ENCODE peak calls at places on chromosomes 1 and 21, in seven cellular contexts. S, Q, I, H, P, G and Y are unnamed samples. For H3K36me3 and H3K4me1, the result is how much of the 10 kb centered on the place peaks cover.

GRCh38 chr1:55572878-55573734 is 357.9 kb upstream of the USP24 start:
- DNase-seq in S (no peak), Q (no peak), I (no peak), H (no peak), P (no peak), G (no peak), Y (no peak)

GRCh38 chr21:46180778-46181391 is 3.4 kb downstream of the SPATC1L start:
- DNase-seq in S (no peak), Q (peak), I (no peak), H (no peak), P (no peak), G (no peak), Y (no peak)

GRCh38 chr1:4756851-4757580 is 102.6 kb downstream of the AJAP1 start:
- DNase-seq in S (no peak), Q (no peak), I (no peak), H (no peak), P (no peak), G (no peak), Y (no peak)

GRCh38 chr1:116708255-116708900 is 40.8 kb upstream of the IGSF3 start:
- DNase-seq in S (no peak), Q (peak), I (no peak), H (no peak), P (no peak), G (no peak), Y (no peak)

GRCh38 chr1:227234998-227235405 is 83.3 kb downstream of the CDC42BPA start:
- DNase-seq in S (peak), Q (no peak), I (no peak), H (no peak), P (no peak), G (peak), Y (peak)

GRCh38 chr1:225652726-225653462 is at the start of gene ENAH:
- DNase-seq in S (no peak), Q (peak), I (peak), H (peak), P (peak), G (peak), Y (peak)

GRCh38 chr1:39441797-39442196 is 49.6 kb upstream of the BMP8A start:
- DNase-seq in S (no peak), Q (no peak), I (no peak), H (no peak), P (no peak), G (no peak), Y (no peak)

GRCh38 chr1:156511656-156512055 is 11.1 kb upstream of the MEF2D start:
- DNase-seq in S (no peak), Q (no peak), I (no peak), H (no peak), P (no peak), G (no peak), Y (no peak)

GRCh38 chr1:206794294-206794908 is 22.1 kb upstream of the IL10 start:
- DNase-seq in S (no peak), Q (no peak), I (no peak), H (no peak), P (no peak), G (no peak), Y (no peak)

GRCh38 chr1:60423181-60423780 is 349.7 kb upstream of the C1orf87 start:
- DNase-seq in S (no peak), Q (no peak), I (no peak), H (no peak), P (no peak), G (no peak), Y (no peak)

GRCh38 chr1:4939266-4939665 is 284.9 kb downstream of the AJAP1 start:
- DNase-seq in S (no peak), Q (no peak), I (no peak), H (no peak), P (no peak), G (no peak), Y (no peak)

GRCh38 chr1:110123224-110123623 is 11.0 kb downstream of the UBL4B start:
- DNase-seq in S (no peak), Q (no peak), I (no peak), H (no peak), P (no peak), G (no peak), Y (no peak)

GRCh38 chr1:150567341-150567716 is 12.1 kb downstream of the MCL1 start:
- DNase-seq in S (no peak), Q (peak), I (no peak), H (no peak), P (peak), G (no peak), Y (no peak)

GRCh38 chr1:108199231-108199657 is 899 bp downstream of the SLC25A24 start:
- DNase-seq in S (no peak), Q (no peak), I (no peak), H (no peak), P (no peak), G (peak), Y (peak)

GRCh38 chr1:32272557-32273388 is 19.1 kb upstream of the HDAC1 start:
- DNase-seq in S (no peak), Q (no peak), I (no peak), H (no peak), P (peak), G (no peak), Y (no peak)

GRCh38 chr1:57489342-57490036 is 65.6 kb upstream of the DAB1 start:
- DNase-seq in S (no peak), Q (no peak), I (no peak), H (no peak), P (no peak), G (no peak), Y (no peak)

GRCh38 chr1:60376196-60376595 is 302.6 kb upstream of the C1orf87 start:
- DNase-seq in S (no peak), Q (no peak), I (no peak), H (no peak), P (no peak), G (no peak), Y (no peak)

GRCh38 chr1:162951553-162952315 is 90.8 kb upstream of the CCDC190 start:
- DNase-seq in S (no peak), Q (no peak), I (no peak), H (no peak), P (no peak), G (no peak), Y (no peak)

GRCh38 chr1:163824006-163824405 is 502.3 kb downstream of the NUF2 start:
- DNase-seq in S (no peak), Q (no peak), I (no peak), H (no peak), P (no peak), G (peak), Y (no peak)

GRCh38 chr1:51750218-51750617 is 128.3 kb downstream of the NRDC start:
- DNase-seq in S (no peak), Q (no peak), I (no peak), H (no peak), P (no peak), G (no peak), Y (no peak)

GRCh38 chr1:151547900-151548230 is 7.8 kb downstream of the TUFT1 start:
- DNase-seq in S (no peak), Q (no peak), I (no peak), H (no peak), P (no peak), G (no peak), Y (no peak)

GRCh38 chr1:168733241-168733640 is 4.2 kb upstream of the DPT start:
- DNase-seq in S (no peak), Q (no peak), I (no peak), H (no peak), P (no peak), G (no peak), Y (no peak)

GRCh38 chr1:77421504-77422233 is 139.8 kb downstream of the AK5 start:
- DNase-seq in S (no peak), Q (no peak), I (no peak), H (no peak), P (peak), G (no peak), Y (no peak)

GRCh38 chr1:62314951-62315350 is 4.3 kb downstream of the KANK4 start:
- DNase-seq in S (no peak), Q (no peak), I (no peak), H (no peak), P (no peak), G (no peak), Y (no peak)

GRCh38 chr1:164830628-164831027 is 271.6 kb downstream of the PBX1 start:
- DNase-seq in S (no peak), Q (no peak), I (no peak), H (no peak), P (no peak), G (no peak), Y (no peak)

GRCh38 chr1:162319510-162320160 is 57.0 kb downstream of the SPATA46 start:
- DNase-seq in S (no peak), Q (peak), I (no peak), H (no peak), P (no peak), G (no peak), Y (no peak)

GRCh38 chr1:157313240-157313807 is 175.1 kb upstream of the ETV3 start:
- DNase-seq in S (no peak), Q (no peak), I (no peak), H (no peak), P (no peak), G (no peak), Y (no peak)

GRCh38 chr1:169586395-169587255 is at the start of gene F5:
- DNase-seq in S (peak), Q (peak), I (peak), H (peak), P (peak), G (peak), Y (peak)

GRCh38 chr1:2946291-2946690 is 75.0 kb upstream of the ACTRT2 start:
- DNase-seq in S (no peak), Q (no peak), I (no peak), H (no peak), P (no peak), G (no peak), Y (no peak)

GRCh38 chr21:44965251-44966022 is 25.6 kb downstream of the SLX9 start:
- DNase-seq in S (no peak), Q (no peak), I (peak), H (no peak), P (peak), G (no peak), Y (no peak)

GRCh38 chr1:10341062-10341600 is 57.7 kb upstream of the PGD start:
- DNase-seq in S (no peak), Q (no peak), I (no peak), H (no peak), P (no peak), G (no peak), Y (no peak)

DNA sequence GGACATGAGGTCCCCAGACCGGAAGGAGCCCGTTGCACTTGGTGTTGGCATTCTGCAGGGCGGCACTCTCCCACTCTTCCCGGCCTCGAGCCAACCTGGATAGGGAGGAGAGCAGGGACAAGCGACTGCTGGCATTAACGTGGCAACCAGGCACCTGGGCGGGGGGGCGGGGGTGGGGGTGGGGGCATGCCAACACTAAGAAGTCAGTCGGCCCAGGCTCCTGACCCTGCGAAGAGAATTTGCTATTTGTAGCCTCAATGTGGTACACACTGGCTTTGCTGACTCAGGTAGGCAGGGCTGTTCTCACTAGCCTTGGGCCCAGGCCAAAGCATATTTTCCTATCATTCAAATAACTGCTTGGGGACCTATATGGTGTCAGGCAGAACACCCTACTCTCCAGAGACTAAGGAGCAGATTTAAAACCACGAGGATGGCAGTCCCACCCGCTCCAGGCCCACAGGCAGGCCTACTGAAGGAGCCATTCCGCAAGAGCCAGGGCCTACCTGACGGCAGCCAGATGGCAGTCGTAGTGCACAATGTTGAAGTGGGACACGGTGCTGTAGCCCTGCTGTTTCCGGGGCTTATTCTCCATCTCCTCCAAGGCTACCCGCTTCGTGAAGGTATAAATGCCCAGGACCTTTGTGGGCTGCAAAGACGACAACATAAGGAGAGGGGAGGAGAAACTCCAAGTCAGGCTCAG is 123.7 kb downstream of the UBR4 start:
- DNase-seq in S (no peak), Q (peak), I (no peak), H (peak), P (no peak), G (peak), Y (no peak)
- H3K36me3 ChIP-seq in S (under half), Q (under half), I (half or more), H (half or more), P (half or more), G (half or more), Y (under half)

GRCh38 chr1:23634518-23634839 is 57.1 kb upstream of the RPL11 start:
- DNase-seq in S (no peak), Q (no peak), I (no peak), H (no peak), P (no peak), G (no peak), Y (no peak)
- H3K4me1 ChIP-seq in S (under half), Q (under half), I (under half), H (under half), P (under half), G (under half), Y (under half)

GRCh38 chr1:6668503-6668902 is 33.1 kb downstream of the DNAJC11 start:
- DNase-seq in S (no peak), Q (no peak), I (no peak), H (no peak), P (no peak), G (no peak), Y (no peak)
- H3K36me3 ChIP-seq in S (under half), Q (under half), I (under half), H (under half), P (under half), G (under half), Y (under half)

DNA sequence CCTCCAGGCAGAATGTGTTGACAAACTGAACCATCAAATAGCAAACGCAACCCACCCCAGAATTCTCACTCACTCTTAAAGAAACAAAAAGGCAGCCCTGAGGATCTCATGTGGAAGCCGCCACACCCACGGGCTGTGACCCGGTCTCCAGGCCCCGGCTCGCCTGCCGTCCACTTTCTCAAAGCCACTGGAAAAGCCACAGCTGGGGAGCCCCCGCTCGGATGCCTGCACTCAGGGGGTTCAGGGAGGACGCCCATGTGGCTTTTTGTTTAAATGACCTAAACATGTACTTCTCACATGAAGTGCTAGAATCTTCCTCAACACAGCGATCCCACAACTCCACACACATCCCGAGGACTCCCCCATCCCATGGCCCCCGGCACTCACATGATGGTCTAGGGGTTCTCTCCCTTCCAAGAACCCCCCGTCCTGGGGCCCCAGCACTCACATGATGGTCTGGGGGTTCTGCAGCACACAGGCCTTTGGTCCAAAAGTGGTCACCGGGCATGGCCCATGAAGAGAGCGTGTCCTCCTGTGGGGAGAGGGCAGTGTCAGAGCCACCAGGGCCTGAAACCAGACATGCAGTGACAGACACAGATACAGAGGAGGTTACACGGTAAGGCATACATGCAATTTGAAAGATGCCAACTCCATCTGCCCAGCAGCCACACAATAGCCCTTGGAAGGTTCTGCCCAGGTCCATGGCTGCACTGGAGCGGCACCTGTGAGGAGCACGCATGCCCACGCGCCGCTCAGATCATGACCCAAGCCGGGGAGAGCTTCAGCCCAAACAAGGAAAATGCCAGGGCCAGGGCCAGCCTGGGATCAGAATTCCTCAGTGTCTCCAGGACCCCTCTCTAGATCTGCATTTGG is 16.5 kb downstream of the NADK start:
- DNase-seq in S (no peak), Q (no peak), I (no peak), H (no peak), P (no peak), G (no peak), Y (no peak)
- H3K4me1 ChIP-seq in S (under half), Q (under half), I (under half), H (under half), P (under half), G (under half), Y (under half)

GRCh38 chr1:27301582-27302199 is 20.3 kb upstream of the TMEM222 start:
- DNase-seq in S (no peak), Q (no peak), I (no peak), H (no peak), P (no peak), G (no peak), Y (no peak)
- H3K36me3 ChIP-seq in S (under half), Q (under half), I (half or more), H (half or more), P (half or more), G (half or more), Y (under half)

GRCh38 chr1:27000817-27001460 is 7.4 kb downstream of the TRNP1 start:
- DNase-seq in S (no peak), Q (no peak), I (no peak), H (no peak), P (no peak), G (no peak), Y (no peak)

GRCh38 chr1:27000092-27000816 is 6.8 kb downstream of the TRNP1 start:
- DNase-seq in S (no peak), Q (no peak), I (no peak), H (no peak), P (no peak), G (no peak), Y (no peak)

GRCh38 chr1:26998319-26999300 is 5.1 kb downstream of the TRNP1 start:
- DNase-seq in S (no peak), Q (no peak), I (no peak), H (no peak), P (no peak), G (no peak), Y (no peak)

GRCh38 chr1:27001570-27002360 is 8.3 kb downstream of the TRNP1 start:
- DNase-seq in S (no peak), Q (peak), I (peak), H (peak), P (no peak), G (peak), Y (no peak)

DNA sequence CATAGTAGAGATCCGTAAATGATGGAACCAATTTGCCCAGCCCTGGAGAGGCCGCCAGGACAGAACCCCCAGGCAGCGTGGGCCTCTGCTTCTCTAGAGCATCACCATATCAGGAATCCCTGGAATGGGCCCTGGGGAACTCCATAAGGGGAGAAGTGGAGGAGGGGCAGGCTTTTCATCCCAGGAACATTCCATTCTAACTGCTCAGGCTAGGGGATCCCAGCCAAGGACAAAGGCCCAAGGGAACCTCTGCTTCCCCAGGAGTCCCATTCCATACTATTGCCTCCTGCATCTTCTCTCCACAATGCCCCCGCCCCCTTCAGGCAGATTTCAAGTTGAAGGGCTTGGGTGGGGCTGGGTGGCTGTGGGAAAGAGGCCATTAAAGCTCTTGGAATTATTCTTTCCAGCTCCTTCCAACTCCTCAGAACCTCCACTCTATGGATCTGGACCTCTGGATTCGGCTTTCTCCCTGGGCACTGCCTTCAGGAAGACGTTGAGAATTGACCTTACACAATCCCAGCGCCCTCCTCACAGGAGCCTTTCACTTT is 6.0 kb downstream of the TRNP1 start:
- DNase-seq in S (no peak), Q (peak), I (peak), H (peak), P (no peak), G (peak), Y (peak)
- H3K4me1 ChIP-seq in S (half or more), Q (under half), I (half or more), H (under half), P (under half), G (half or more), Y (half or more)

DNA sequence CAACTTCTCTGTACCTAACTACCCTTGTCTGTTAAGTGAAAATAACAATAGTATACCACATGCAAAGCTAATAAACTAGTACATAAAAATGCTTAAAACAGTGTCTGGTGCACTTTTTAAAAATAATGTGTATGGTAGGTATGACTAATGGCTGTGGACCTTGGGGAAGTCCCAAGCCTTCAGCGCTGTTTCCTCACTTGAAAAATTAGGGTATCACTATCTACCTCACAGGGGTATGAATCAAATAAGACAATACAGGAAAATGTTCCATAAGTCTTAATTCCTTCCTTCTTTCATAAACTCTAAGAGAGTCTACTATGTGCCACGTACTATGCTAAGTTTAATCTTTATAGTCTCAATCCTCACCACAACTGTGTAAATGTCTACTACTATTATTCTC is 32.0 kb downstream of the EGLN1 start:
- DNase-seq in S (no peak), Q (no peak), I (no peak), H (no peak), P (no peak), G (no peak), Y (no peak)
- H3K36me3 ChIP-seq in S (under half), Q (under half), I (under half), H (under half), P (under half), G (under half), Y (under half)

GRCh38 chr21:33938381-33938780 is 22.8 kb upstream of the ATP5PO start:
- DNase-seq in S (no peak), Q (no peak), I (no peak), H (no peak), P (no peak), G (no peak), Y (no peak)
- H3K4me1 ChIP-seq in S (under half), Q (under half), I (under half), H (under half), P (half or more), G (under half), Y (under half)

DNA sequence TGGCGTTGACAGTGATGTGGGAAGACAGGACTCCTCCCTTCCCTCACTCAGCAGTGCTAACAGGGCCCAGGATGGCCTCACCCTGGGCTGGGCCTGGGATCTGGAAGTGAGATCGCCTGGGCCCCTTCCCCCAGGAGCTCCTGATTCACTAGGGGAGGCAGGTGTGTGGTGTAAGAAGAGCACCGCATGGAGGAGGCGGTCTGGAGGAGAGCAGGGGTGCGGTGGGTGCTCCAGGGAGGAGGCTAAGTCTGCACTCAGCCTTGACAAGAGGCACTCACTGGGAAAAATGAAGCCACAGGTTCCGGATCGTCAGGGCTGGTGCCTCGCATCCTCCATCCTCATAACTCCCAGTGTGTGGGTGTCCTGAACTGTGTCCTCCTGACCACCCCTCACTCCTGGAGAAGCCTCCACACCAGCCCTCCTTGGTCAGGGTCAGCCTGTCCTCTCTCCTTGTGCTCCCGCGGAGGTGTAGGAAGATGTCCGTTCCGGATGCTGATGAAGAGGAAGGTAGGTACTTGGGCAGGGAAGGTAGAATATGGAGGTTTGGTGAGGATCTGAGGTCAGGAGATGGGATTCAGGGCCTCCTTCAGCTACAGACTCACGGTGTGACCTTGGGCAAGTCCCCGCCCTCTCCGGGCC is 142.1 kb upstream of the WNT4 start:
- DNase-seq in S (no peak), Q (peak), I (no peak), H (no peak), P (no peak), G (no peak), Y (no peak)
- H3K36me3 ChIP-seq in S (under half), Q (under half), I (under half), H (under half), P (under half), G (under half), Y (under half)